ENCODE peak calls at places on chromosome 5, in eight cellular contexts. B is Peyer's patch, U is endodermal cell, Z is psoas muscle, D is heart left ventricle, X is cardiac muscle cell, O is colonic mucosa, S is Panc1. A is an unnamed sample. For H3K36me3, the result is how much of the 10 kb centered on the place peaks cover.

GRCh38 chr5:93620487-93621339 is 37.7 kb downstream of the NR2F1 start:
- DNase-seq in B (peak), U (peak), Z (peak), D (peak), X (peak), O (peak), S (no peak), A (peak)

GRCh38 chr5:121189569-121190305 is 661.9 kb upstream of the FTMT start:
- DNase-seq in B (no peak), U (no peak), Z (no peak), D (no peak), X (peak), O (no peak), S (no peak), A (no peak)

GRCh38 chr5:134001938-134002731 is 2.6 kb downstream of the VDAC1 start:
- DNase-seq in B (no peak), U (no peak), Z (peak), D (no peak), X (no peak), O (no peak), S (no peak), A (no peak)

GRCh38 chr5:69129413-69129812 is 35.6 kb downstream of the SLC30A5 start:
- DNase-seq in B (no peak), U (no peak), Z (no peak), D (no peak), X (peak), O (no peak), S (no peak), A (no peak)

GRCh38 chr5:1371602-1372342 is 26.9 kb upstream of the CLPTM1L start:
- DNase-seq in B (no peak), U (no peak), Z (no peak), D (no peak), X (no peak), O (no peak), S (no peak), A (no peak)

GRCh38 chr5:81755320-81755719 is 4.4 kb upstream of the SSBP2 start:
- DNase-seq in B (no peak), U (peak), Z (peak), D (no peak), X (peak), O (no peak), S (peak), A (peak)

GRCh38 chr5:63439537-63439936 is 522.7 kb downstream of the HTR1A start:
- DNase-seq in B (no peak), U (no peak), Z (no peak), D (no peak), X (no peak), O (no peak), S (no peak), A (no peak)

GRCh38 chr5:107184066-107184465 is 486.7 kb downstream of the EFNA5 start:
- DNase-seq in B (no peak), U (no peak), Z (no peak), D (no peak), X (no peak), O (no peak), S (no peak), A (no peak)

GRCh38 chr5:1643651-1644392 is 120.1 kb upstream of the LPCAT1 start:
- DNase-seq in B (no peak), U (peak), Z (no peak), D (peak), X (no peak), O (no peak), S (no peak), A (peak)

GRCh38 chr5:167361841-167362240 is 929.6 kb upstream of the WWC1 start:
- DNase-seq in B (no peak), U (no peak), Z (no peak), D (no peak), X (no peak), O (no peak), S (no peak), A (no peak)

GRCh38 chr5:73120222-73121108 is at the start of gene TMEM171:
- DNase-seq in B (peak), U (peak), Z (peak), D (no peak), X (peak), O (peak), S (no peak), A (no peak)

GRCh38 chr5:10018670-10019069 is 231.0 kb downstream of the ATPSCKMT start:
- DNase-seq in B (no peak), U (no peak), Z (no peak), D (no peak), X (peak), O (no peak), S (no peak), A (no peak)

GRCh38 chr5:160186480-160186879 is 42.8 kb upstream of the FABP6 start:
- DNase-seq in B (no peak), U (no peak), Z (no peak), D (no peak), X (no peak), O (no peak), S (no peak), A (no peak)

GRCh38 chr5:56406838-56407237 is 173.7 kb upstream of the ANKRD55 start:
- DNase-seq in B (no peak), U (no peak), Z (no peak), D (no peak), X (no peak), O (no peak), S (no peak), A (no peak)

GRCh38 chr5:56406221-56406620 is 173.1 kb upstream of the ANKRD55 start:
- DNase-seq in B (no peak), U (no peak), Z (no peak), D (no peak), X (no peak), O (no peak), S (no peak), A (no peak)

GRCh38 chr5:56405536-56405935 is 172.4 kb upstream of the ANKRD55 start:
- DNase-seq in B (no peak), U (no peak), Z (no peak), D (no peak), X (no peak), O (no peak), S (no peak), A (no peak)

GRCh38 chr5:56402273-56403223 is 169.4 kb upstream of the ANKRD55 start:
- DNase-seq in B (no peak), U (no peak), Z (no peak), D (no peak), X (no peak), O (no peak), S (no peak), A (no peak)

GRCh38 chr5:56405116-56405515 is 172.0 kb upstream of the ANKRD55 start:
- DNase-seq in B (no peak), U (peak), Z (no peak), D (no peak), X (no peak), O (no peak), S (no peak), A (no peak)
- H3K27ac ChIP-seq in B (no peak), U (no peak), Z (no peak), D (no peak), X (no peak), O (no peak), S (no peak), A (no peak)

GRCh38 chr5:141040093-141040762 is 10.9 kb upstream of the PCDHB1 start:
- DNase-seq in B (no peak), U (peak), Z (peak), D (peak), X (peak), O (no peak), S (peak), A (peak)
- TF ChIP-seq CTCF in B (peak), U (peak), Z (peak), D (peak), X (peak), O (no peak), S (peak), A (peak)

GRCh38 chr5:82918311-82919031 is 158.7 kb downstream of the TMEM167A start:
- DNase-seq in B (no peak), U (no peak), Z (no peak), D (no peak), X (no peak), O (no peak), S (no peak), A (no peak)
- H3K36me3 ChIP-seq in B (under half), U (under half), Z (under half), D (under half), X (under half), O (under half), S (under half), A (under half)

GRCh38 chr5:74978347-74978746 is 74.0 kb downstream of the GCNT4 start:
- DNase-seq in B (no peak), U (no peak), Z (no peak), D (no peak), X (no peak), O (no peak), S (no peak), A (no peak)
- H3K27ac ChIP-seq in B (no peak), U (peak), Z (no peak), D (no peak), X (no peak), O (no peak), S (no peak), A (no peak)

DNA sequence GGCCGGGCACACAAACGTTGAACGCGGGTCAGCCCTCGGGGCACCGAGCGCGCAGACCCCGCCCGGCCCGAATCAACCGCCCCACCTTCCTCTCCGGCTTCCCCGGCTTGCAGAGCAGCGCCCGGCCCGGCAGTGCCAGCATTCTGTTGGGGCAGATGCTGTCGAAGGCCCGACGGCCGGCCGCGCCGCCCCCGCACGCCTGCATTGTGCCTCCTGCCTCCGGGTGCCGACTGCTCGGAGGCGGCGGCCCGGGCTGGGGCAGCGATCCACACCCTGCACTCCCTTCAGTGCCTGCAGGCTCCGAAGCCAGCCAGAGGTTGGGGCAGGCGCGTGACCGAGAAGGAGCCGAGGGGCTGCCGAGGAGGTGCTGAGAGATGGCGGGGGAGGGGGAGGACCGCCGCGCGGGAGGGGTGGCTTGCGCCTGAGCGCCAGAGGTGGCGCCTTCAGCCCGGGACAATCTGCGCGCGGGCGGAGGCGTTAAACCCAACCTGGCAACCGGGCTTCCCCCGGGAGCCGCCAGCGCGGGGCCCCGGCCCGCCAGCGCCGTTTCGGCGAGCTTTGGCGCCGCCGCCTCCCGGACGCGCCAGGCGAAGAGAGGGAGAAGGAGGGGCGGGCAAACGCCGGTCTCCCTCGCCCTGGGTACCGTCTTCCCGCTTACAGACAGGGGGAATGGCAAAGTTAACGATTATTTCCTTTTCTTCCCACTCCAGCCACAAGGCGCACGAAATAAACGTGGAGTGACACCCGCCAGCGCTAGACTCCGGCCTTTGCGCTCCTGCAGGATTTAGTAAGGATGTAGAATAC is at the start of gene MCIDAS:
- DNase-seq in B (peak), U (peak), Z (no peak), D (peak), X (peak), O (peak), S (no peak), A (peak)
- TF ChIP-seq CTCF in B (peak), U (peak), Z (no peak), D (no peak), X (peak), O (no peak), S (peak), A (peak)

GRCh38 chr5:142312399-142312798 is 12.4 kb downstream of the SPRY4 start:
- DNase-seq in B (no peak), U (no peak), Z (no peak), D (no peak), X (no peak), O (no peak), S (no peak), A (no peak)
- H3K36me3 ChIP-seq in B (under half), U (half or more), Z (under half), D (half or more), X (under half), O (under half), S (under half), A (under half)

DNA sequence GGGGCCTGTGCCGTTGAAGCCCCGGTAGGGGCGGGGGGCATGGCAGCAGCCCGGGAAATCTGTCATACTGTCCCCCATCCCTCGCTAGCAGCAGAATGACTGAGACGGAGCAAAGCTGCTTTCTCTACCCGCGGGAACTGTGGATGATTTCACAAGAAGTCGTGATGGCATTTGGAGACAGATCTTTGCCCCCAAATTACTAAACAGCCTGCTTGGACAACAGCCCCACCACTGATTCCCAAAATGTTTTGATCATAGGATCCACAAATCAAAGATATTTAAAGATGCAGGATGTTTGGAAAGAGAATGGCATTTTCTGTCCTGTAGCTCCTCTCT is 216.6 kb downstream of the PDZD2 start:
- DNase-seq in B (no peak), U (no peak), Z (no peak), D (no peak), X (no peak), O (no peak), S (no peak), A (no peak)
- H3K27ac ChIP-seq in B (peak), U (no peak), Z (peak), D (peak), X (no peak), O (peak), S (no peak), A (peak)

GRCh38 chr5:172902497-172903472 is 56.4 kb upstream of the RPL26L1 start:
- DNase-seq in B (peak), U (peak), Z (peak), D (peak), X (peak), O (peak), S (no peak), A (peak)
- TF ChIP-seq CTCF in B (peak), U (peak), Z (peak), D (peak), X (peak), O (no peak), S (peak), A (peak)

DNA sequence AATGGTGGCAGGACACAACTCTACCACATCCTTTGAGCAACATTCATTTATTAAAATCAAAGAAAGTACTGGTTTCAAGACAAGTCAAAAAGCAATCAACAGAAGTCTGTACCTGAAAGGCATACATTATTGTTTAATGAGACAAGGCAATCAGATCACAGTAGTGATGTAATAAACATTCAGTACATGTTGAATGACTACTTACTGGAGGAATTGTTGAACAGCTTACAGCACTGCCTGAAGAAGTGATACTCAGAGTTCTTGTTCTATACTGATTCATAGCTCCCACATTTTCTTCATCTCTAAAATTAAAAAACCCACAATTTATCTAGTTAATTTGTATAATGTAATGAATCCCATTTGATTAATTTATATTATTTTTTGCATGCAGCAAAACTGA is 18.2 kb downstream of the RIOK2 start:
- DNase-seq in B (no peak), U (no peak), Z (no peak), D (no peak), X (no peak), O (no peak), S (no peak), A (no peak)
- H3K36me3 ChIP-seq in B (under half), U (half or more), Z (half or more), D (half or more), X (half or more), O (under half), S (under half), A (half or more)

A was measured in left ventricle myocardium inferior.